ENCODE peak calls at places on chromosomes 11 and 22, in four cellular contexts. One of them, this sample, is unnamed.

GRCh38 chr11:69772646-69773045 is 2.5 kb downstream of the FGF4 start:
- DNase-seq in GM12878: no peak
- DNase-seq in K562: no peak
- DNase-seq in HepG2: no peak
- DNase-seq in this sample: no peak

GRCh38 chr22:27377501-27377900 is 424.1 kb downstream of the MN1 start:
- DNase-seq in GM12878: no peak
- DNase-seq in K562: no peak
- DNase-seq in HepG2: no peak
- DNase-seq in this sample: no peak

GRCh38 chr11:11382858-11383532 is 29.9 kb upstream of the CSNK2A3 start:
- DNase-seq in GM12878: no peak
- DNase-seq in K562: no peak
- DNase-seq in HepG2: no peak
- DNase-seq in this sample: no peak

GRCh38 chr11:76067099-76067498 is 139.2 kb downstream of the WNT11 start:
- DNase-seq in GM12878: no peak
- DNase-seq in K562: no peak
- DNase-seq in HepG2: no peak
- DNase-seq in this sample: no peak

GRCh38 chr11:29996016-29996415 is 20.8 kb downstream of the KCNA4 start:
- DNase-seq in GM12878: no peak
- DNase-seq in K562: no peak
- DNase-seq in HepG2: no peak
- DNase-seq in this sample: no peak

GRCh38 chr11:44005076-44005800 is 42.5 kb upstream of the ACCSL start:
- DNase-seq in GM12878: no peak
- DNase-seq in K562: no peak
- DNase-seq in HepG2: no peak
- DNase-seq in this sample: no peak

GRCh38 chr11:134599180-134599810 is 187.3 kb upstream of the B3GAT1 start:
- DNase-seq in GM12878: no peak
- DNase-seq in K562: peak
- DNase-seq in HepG2: no peak
- DNase-seq in this sample: no peak

GRCh38 chr11:59562292-59562691 is 51.0 kb downstream of the OR4D9 start:
- DNase-seq in GM12878: no peak
- DNase-seq in K562: no peak
- DNase-seq in HepG2: no peak
- DNase-seq in this sample: no peak

GRCh38 chr11:121418625-121419114 is 33.4 kb upstream of the SORL1 start:
- DNase-seq in GM12878: no peak
- DNase-seq in K562: no peak
- DNase-seq in HepG2: no peak
- DNase-seq in this sample: no peak

GRCh38 chr11:59240322-59240721 is 27.6 kb upstream of the MPEG1 start:
- DNase-seq in GM12878: no peak
- DNase-seq in K562: no peak
- DNase-seq in HepG2: no peak
- DNase-seq in this sample: no peak

GRCh38 chr22:37109242-37109917 is at the start of gene TMPRSS6:
- DNase-seq in GM12878: no peak
- DNase-seq in K562: no peak
- DNase-seq in HepG2: peak
- DNase-seq in this sample: no peak

GRCh38 chr22:20516399-20516798 is 9.0 kb downstream of the MED15 start:
- DNase-seq in GM12878: no peak
- DNase-seq in K562: no peak
- DNase-seq in HepG2: no peak
- DNase-seq in this sample: no peak
- TF ChIP-seq TARDBP in GM12878: no peak
- TF ChIP-seq TARDBP in K562: no peak
- TF ChIP-seq TARDBP in HepG2: no peak
- TF ChIP-seq TARDBP in this sample: no peak

DNA sequence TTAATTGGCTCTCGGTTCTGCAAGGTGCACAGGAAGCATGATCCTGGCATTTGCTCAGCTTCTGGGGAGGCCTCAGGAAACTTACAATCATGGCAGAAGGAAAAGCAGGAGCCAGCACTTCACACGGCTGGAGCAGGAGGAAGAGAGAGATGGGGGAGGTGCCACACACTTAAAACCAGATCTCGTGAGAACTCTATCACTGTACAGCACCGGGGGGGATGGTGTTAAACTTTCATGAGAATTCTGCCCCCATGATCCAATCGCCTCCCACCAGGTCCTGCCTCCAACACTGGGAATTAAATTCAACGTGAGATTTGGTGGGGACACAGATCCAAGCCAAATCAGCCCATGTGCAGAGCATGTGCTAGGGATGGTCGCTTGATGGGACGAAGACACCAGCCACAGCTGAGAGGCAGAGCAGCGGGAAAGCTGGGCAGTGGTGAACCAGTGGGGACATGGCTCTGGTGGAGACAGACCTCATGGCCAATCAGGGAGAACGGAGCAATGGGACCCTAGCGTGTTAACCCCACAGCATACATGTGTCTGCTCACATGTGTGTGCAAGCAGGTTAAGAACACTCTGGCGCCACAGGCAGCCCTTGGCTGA is 6.2 kb downstream of the TANGO2 start:
- DNase-seq in GM12878: no peak
- DNase-seq in K562: peak
- DNase-seq in HepG2: no peak
- DNase-seq in this sample: no peak
- TF ChIP-seq BHLHE40 in GM12878: no peak
- TF ChIP-seq BHLHE40 in K562: no peak
- TF ChIP-seq BHLHE40 in HepG2: no peak
- TF ChIP-seq BHLHE40 in this sample: no peak

GRCh38 chr22:24106385-24107381 is 74.6 kb upstream of the SUSD2 start:
- DNase-seq in GM12878: peak
- DNase-seq in K562: no peak
- DNase-seq in HepG2: no peak
- DNase-seq in this sample: no peak
- TF ChIP-seq TARDBP in GM12878: no peak
- TF ChIP-seq TARDBP in K562: no peak
- TF ChIP-seq TARDBP in HepG2: no peak
- TF ChIP-seq TARDBP in this sample: no peak

DNA sequence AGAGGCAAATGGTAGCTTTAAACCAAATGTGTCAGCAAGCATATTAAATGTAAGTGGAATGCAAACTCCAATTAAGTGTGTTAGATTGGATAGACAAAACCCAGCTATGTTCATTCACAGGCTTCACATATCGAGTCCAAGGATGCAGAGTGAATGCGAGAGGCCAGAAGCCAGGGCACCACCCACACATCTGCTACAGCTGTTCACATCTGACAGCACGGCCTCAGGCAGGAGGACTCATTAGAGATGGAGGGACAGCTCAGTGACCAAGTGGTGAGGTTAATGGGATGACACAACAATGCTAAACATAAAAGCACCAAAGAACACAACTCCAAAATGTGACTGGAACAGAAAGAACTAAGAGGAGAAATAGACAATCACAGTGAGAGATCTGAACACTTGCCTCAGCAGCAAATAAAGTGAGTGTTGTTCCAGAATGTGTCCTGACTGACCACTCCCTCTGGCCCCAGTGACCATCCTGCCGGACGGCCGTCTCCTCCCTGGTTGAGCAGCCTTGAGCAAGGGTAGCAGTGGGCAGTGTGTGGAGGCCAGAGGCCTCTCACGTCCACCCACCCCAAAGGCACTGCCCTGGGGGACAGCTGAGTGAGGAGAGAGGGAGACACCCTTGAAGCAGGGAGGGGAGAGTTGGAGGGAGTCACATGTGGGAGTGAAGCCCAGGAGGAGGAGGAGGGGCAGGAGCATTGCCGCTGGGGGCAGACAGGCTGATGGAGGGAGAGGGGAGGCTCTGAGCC is 23.7 kb downstream of the ALG12 start:
- DNase-seq in GM12878: no peak
- DNase-seq in K562: peak
- DNase-seq in HepG2: no peak
- DNase-seq in this sample: no peak
- TF ChIP-seq BHLHE40 in GM12878: no peak
- TF ChIP-seq BHLHE40 in K562: no peak
- TF ChIP-seq BHLHE40 in HepG2: no peak
- TF ChIP-seq BHLHE40 in this sample: no peak

GRCh38 chr11:16881074-16881709 is 133.0 kb downstream of the PLEKHA7 start:
- DNase-seq in GM12878: no peak
- DNase-seq in K562: peak
- DNase-seq in HepG2: no peak
- DNase-seq in this sample: no peak
- TF ChIP-seq TARDBP in GM12878: no peak
- TF ChIP-seq TARDBP in K562: no peak
- TF ChIP-seq TARDBP in HepG2: no peak
- TF ChIP-seq TARDBP in this sample: no peak